ENCODE peak calls at places on chromosomes 16 and 17, in four cellular contexts. X is fibroblast of lung, C is A549, P is aorta. S is an unnamed sample.

GRCh38 chr17:7756968-7757367 is 39.4 kb downstream of the DNAH2 start:
- DNase-seq in X (no peak), C (no peak), P (no peak), S (no peak)

GRCh38 chr17:57644311-57644710 is 100.8 kb downstream of the CCDC182 start:
- DNase-seq in X (no peak), C (no peak), P (no peak), S (no peak)

GRCh38 chr17:60154616-60155426 is 5.0 kb downstream of the CA4 start:
- DNase-seq in X (peak), C (no peak), P (peak), S (no peak)

GRCh38 chr17:32227910-32228309 is 37.7 kb upstream of the RHBDL3 start:
- DNase-seq in X (no peak), C (no peak), P (no peak), S (no peak)

GRCh38 chr17:35087731-35088646 is 24.5 kb upstream of the RFFL start:
- DNase-seq in X (peak), C (peak), P (peak), S (peak)

GRCh38 chr16:12158428-12158827 is 181.9 kb downstream of the SNX29 start:
- DNase-seq in X (peak), C (no peak), P (no peak), S (no peak)

GRCh38 chr17:2438823-2439222 is 38.0 kb upstream of the MNT start:
- DNase-seq in X (peak), C (no peak), P (no peak), S (no peak)

GRCh38 chr16:75620326-75621169 is 2.5 kb downstream of the ADAT1 start:
- DNase-seq in X (no peak), C (no peak), P (no peak), S (no peak)

GRCh38 chr17:69884361-69884760 is 190.7 kb upstream of the KCNJ16 start:
- DNase-seq in X (no peak), C (no peak), P (no peak), S (no peak)

GRCh38 chr16:12084436-12084835 is 107.9 kb downstream of the SNX29 start:
- DNase-seq in X (no peak), C (no peak), P (no peak), S (no peak)

GRCh38 chr16:81816793-81817210 is 37.7 kb downstream of the PLCG2 start:
- DNase-seq in X (no peak), C (no peak), P (no peak), S (no peak)

GRCh38 chr17:60248618-60249516 is 99.1 kb downstream of the CA4 start:
- DNase-seq in X (peak), C (no peak), P (no peak), S (no peak)

GRCh38 chr16:57304169-57305061 is 19.9 kb upstream of the PLLP start:
- DNase-seq in X (peak), C (peak), P (peak), S (no peak)

GRCh38 chr16:52005551-52005950 is 541.4 kb downstream of the TOX3 start:
- DNase-seq in X (no peak), C (no peak), P (no peak), S (no peak)

GRCh38 chr17:33469911-33470310 is 176.8 kb upstream of the ASIC2 start:
- DNase-seq in X (peak), C (peak), P (no peak), S (no peak)

GRCh38 chr16:2507052-2507678 is 6.6 kb upstream of the ATP6V0C start:
- DNase-seq in X (no peak), C (no peak), P (peak), S (no peak)

GRCh38 chr17:12415031-12415430 is 250.7 kb upstream of the MYOCD start:
- DNase-seq in X (peak), C (peak), P (no peak), S (no peak)

GRCh38 chr17:57247913-57248312 is 8.4 kb upstream of the MSI2 start:
- DNase-seq in X (no peak), C (no peak), P (no peak), S (no peak)

GRCh38 chr17:38588775-38589174 is 17.0 kb downstream of the SRCIN1 start:
- DNase-seq in X (no peak), C (no peak), P (no peak), S (no peak)

GRCh38 chr16:53864819-53865491 is 161.0 kb downstream of the FTO start:
- DNase-seq in X (peak), C (peak), P (no peak), S (no peak)

DNA sequence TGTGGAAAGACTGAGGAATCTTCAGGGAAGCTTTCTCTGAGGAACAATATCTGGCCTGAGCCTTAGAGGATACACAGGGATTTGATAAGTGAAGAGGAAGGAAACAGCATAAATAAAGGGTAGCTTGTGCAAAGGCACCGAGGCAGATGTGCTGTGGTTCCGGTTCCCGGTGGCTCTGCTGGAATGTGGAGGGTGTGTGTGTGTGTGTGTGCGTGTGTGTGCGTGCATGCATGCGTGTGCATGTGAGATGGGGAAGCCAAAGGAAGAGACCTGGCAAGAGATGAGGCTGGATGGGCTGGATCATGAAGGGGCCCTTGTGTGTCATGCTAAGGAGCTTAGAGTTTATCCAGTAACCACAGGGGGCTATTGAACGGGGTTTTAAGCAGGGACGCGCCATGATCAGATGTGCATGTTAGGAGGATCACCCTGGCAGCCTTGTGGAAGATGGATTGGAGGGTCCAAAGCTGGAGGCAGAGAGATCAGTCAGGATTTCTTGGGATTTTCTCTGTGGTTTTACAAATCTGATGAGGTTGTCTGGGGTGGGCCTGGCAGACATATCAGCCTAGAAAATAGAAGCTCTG is 8.3 kb downstream of the WSCD1 start:
- DNase-seq in X (no peak), C (no peak), P (no peak), S (no peak)
- H3K27ac ChIP-seq in X (no peak), C (no peak), P (no peak), S (peak)

GRCh38 chr17:48776602-48777001 is 40.4 kb downstream of the TTLL6 start:
- DNase-seq in X (no peak), C (no peak), P (no peak), S (no peak)

GRCh38 chr17:48767263-48767774 is 38.8 kb upstream of the HOXB13 start:
- DNase-seq in X (no peak), C (no peak), P (no peak), S (no peak)

GRCh38 chr17:48773245-48773644 is 43.8 kb downstream of the TTLL6 start:
- DNase-seq in X (no peak), C (no peak), P (no peak), S (no peak)

DNA sequence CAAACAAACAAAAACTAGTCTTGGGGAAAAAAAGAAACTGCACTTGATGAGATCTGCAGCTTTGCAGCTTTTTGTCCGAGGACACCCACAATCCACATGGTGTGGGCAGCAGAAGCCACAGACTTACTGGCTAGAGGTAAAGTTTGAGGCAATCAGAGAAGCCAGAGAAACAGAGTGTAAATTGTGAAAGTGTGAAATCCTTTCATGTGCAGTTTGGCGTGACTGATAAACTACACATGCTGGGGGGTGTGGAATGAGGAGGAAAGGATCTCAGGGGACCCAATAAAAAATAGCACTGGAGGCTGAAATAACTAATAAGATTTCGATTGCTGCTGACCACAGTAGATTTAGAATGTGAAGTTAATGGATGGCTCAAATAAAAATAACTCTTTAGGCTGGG is 42.4 kb upstream of the HOXB13 start:
- DNase-seq in X (no peak), C (no peak), P (no peak), S (no peak)
- H3K27ac ChIP-seq in X (no peak), C (no peak), P (no peak), S (no peak)

DNA sequence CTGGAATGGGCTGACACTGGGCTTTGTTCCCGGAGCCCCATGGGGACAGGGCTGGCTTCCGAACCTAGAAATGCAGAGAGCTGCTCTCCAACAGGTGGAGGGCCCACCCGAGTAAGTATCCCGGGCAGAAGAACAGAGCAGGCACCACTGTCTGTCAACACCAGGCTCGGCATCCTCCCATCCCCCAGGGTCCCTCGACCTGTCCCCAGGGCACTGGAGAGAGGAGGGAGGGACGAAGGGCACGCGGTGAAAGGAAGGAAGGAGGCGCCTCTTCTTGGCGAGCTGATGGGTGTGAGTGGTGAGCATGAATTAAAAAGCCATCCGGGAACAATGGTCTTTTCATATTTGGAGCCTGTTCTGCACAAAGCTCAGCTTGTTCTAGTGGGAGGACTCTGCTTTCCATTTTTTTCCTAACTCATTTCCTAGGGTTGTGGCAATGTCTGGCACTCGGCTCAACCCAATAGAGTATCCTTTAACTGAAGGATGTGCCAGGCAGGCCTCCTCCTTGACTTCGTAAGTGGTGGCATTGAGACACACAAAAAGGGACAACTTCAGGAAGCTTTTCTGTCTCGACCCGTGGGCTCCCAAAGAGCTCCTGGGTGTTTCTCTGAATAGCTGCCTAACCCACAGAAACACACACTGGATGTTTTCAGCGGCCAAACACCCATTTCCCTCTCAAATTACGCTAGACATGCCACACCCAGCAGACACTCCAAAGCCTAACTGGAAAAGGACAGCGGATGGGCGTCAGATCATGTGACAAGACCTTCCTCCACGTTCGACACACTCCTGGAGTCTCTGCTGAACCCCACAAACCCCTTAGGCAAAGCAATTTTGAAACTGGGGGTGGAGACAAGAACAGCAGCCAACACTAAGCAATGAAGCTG is 47.7 kb downstream of the ZFHX3 start:
- DNase-seq in X (peak), C (no peak), P (peak), S (peak)
- H3K27ac ChIP-seq in X (no peak), C (no peak), P (no peak), S (peak)

GRCh38 chr16:66616592-66616991 is 12.1 kb downstream of the CMTM3 start:
- DNase-seq in X (peak), C (no peak), P (no peak), S (no peak)

GRCh38 chr16:66617010-66617434 is 12.5 kb downstream of the CMTM3 start:
- DNase-seq in X (peak), C (no peak), P (no peak), S (no peak)

GRCh38 chr16:66614161-66614802 is 9.8 kb downstream of the CMTM3 start:
- DNase-seq in X (no peak), C (no peak), P (no peak), S (no peak)

GRCh38 chr16:66617728-66618127 is 13.2 kb downstream of the CMTM3 start:
- DNase-seq in X (peak), C (no peak), P (no peak), S (no peak)

GRCh38 chr16:66616169-66616568 is 11.7 kb downstream of the CMTM3 start:
- DNase-seq in X (no peak), C (no peak), P (no peak), S (no peak)
- H3K27ac ChIP-seq in X (no peak), C (no peak), P (no peak), S (no peak)

DNA sequence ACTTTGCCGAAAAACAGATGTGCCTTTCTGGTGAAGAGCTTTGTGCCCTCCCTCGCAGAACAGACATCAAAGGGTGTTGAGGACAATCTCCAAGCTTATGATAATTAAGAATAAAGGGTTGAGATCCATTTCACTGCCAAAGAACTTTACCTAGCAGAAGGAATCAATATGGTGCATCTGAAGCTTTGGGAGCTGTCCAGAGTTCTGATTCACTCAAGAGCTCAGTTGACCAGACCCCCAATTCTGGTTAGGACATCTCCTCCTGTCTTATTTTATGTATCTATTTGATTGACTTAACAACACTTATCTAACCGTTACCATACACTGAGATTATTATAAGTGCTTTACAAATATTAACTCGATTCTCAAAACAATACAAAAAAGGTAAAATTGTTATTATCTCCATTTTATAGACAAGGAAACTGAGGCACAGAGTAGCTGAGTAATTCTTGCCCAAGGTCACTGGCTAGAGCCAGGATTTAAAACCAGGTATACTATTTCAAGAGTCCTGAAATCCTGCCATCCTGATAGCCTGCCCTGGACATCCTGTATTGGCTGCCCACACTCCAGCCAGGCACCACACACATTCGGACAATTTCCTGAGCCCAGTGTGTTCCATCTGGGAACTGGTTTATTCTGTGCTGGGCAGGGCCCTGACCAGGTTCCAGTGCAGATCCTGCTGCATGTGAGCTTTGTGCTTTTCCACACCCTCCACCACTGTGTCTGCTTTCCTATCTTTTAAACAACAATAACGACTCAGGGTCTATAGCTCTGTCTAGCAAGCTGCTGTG is 29.8 kb downstream of the PITPNM3 start:
- DNase-seq in X (peak), C (no peak), P (no peak), S (no peak)
- H3K27ac ChIP-seq in X (no peak), C (no peak), P (no peak), S (no peak)

GRCh38 chr17:50847566-50847965 is 12.2 kb downstream of the WFIKKN2 start:
- DNase-seq in X (no peak), C (no peak), P (no peak), S (no peak)

GRCh38 chr17:50848039-50848438 is 12.7 kb downstream of the WFIKKN2 start:
- DNase-seq in X (no peak), C (no peak), P (no peak), S (no peak)

GRCh38 chr17:50853015-50853615 is 13.0 kb downstream of the TOB1 start:
- DNase-seq in X (no peak), C (no peak), P (no peak), S (no peak)

GRCh38 chr17:50848691-50849090 is 13.3 kb downstream of the WFIKKN2 start:
- DNase-seq in X (no peak), C (no peak), P (no peak), S (no peak)

DNA sequence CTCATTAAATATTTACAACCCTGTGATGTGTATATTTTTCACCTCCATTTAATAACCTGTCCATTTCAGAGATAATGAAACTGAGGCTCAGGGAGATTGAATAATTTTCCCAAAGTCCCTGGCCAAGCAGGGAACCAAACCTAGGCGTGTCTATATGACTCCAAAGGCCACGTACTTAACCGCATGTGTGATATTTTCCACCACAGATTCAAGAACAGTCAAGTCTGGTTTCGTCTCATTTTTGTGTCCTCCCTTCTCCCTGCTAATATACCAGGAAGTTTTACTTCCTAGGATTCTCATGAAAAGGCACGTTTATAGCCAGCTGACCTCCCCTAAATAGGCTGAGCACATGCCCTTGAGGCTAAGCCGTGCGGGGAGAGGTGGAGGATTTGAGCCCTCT is 15.3 kb downstream of the WFIKKN2 start:
- DNase-seq in X (no peak), C (no peak), P (no peak), S (no peak)
- H3K27ac ChIP-seq in X (no peak), C (no peak), P (no peak), S (no peak)

DNA sequence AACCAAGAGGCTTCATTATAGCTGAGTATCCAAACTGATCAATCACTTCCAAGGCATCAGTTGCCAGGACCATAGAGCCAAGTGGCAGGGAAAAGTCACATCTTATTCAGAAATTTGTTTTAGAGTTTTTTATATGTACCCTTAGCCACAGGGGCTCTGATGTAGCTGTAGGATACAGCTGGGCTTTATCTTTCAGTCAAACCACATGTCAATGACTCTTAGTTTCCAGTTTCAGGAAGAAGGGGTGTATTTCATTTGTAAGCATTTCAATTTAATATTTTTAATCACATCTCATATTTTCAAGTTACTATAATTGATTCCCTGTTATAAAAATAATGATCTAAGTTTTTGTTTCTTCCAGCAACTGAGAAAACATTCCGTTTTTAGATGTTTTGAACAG is 2.9 kb upstream of the FLCN start:
- DNase-seq in X (no peak), C (no peak), P (no peak), S (no peak)
- H3K27ac ChIP-seq in X (no peak), C (no peak), P (no peak), S (no peak)

DNA sequence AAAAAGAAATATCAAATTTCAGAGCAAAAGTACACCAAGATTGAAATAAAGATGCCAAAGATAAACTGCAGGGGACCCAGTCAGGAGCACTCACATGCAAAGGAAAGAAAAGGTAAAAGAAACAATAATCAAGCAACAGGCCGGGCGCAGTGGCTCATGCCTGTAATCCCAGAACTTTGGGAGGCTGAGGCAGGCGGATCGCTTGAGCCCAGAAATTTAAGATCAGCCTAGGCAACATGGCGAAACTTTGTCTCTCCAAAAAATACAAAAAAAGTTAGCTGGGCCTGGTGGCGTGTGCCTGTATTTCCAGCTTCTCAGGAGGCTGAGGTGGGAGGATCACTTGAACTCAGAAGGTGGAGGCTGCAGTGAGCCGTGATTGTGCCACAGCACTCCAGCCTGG is 107.6 kb upstream of the SMURF2 start:
- DNase-seq in X (no peak), C (no peak), P (no peak), S (no peak)
- H3K27ac ChIP-seq in X (no peak), C (no peak), P (no peak), S (no peak)

GRCh38 chr17:13925579-13925978 is 143.7 kb upstream of the COX10 start:
- DNase-seq in X (no peak), C (no peak), P (no peak), S (no peak)
- H3K27ac ChIP-seq in X (no peak), C (no peak), P (no peak), S (no peak)